ENCODE peak calls at places on chromosomes 2 and 18, in six cellular contexts. One of them, this sample, is unnamed.

GRCh38 chr2:118554616-118555015 is 292.8 kb downstream of the EN1 start:
- DNase-seq in DMS79: no peak
- DNase-seq in sciatic nerve: no peak
- DNase-seq in MCF 10A: peak; percentile 3
- DNase-seq in activated CD4-positive, alpha-beta T cell treated with anti-CD3 and anti-CD28 coated beads, Interleukin-2, amount 50 U/mL, for 48 hours: no peak
- DNase-seq in germinal center: no peak
- DNase-seq in this sample: no peak

GRCh38 chr2:143117225-143117624 is 12.0 kb upstream of the ARHGAP15 start:
- DNase-seq in activated CD4-positive, alpha-beta T cell treated with anti-CD3 and anti-CD28 coated beads, Interleukin-2, amount 50 U/mL, for 48 hours: no peak
- DNase-seq in germinal center: no peak
- DNase-seq in MCF 10A: no peak
- DNase-seq in DMS79: no peak
- DNase-seq in sciatic nerve: no peak
- DNase-seq in this sample: no peak

GRCh38 chr2:54858021-54858681 is 134.7 kb downstream of the EML6 start:
- DNase-seq in DMS79: no peak
- DNase-seq in sciatic nerve: no peak
- DNase-seq in activated CD4-positive, alpha-beta T cell treated with anti-CD3 and anti-CD28 coated beads, Interleukin-2, amount 50 U/mL, for 48 hours: no peak
- DNase-seq in MCF 10A: peak; percentile 83
- DNase-seq in germinal center: no peak
- DNase-seq in this sample: no peak

GRCh38 chr2:120398051-120398960 is 52.4 kb downstream of the INHBB start:
- DNase-seq in activated CD4-positive, alpha-beta T cell treated with anti-CD3 and anti-CD28 coated beads, Interleukin-2, amount 50 U/mL, for 48 hours: no peak
- DNase-seq in MCF 10A: peak; percentile 17
- DNase-seq in sciatic nerve: peak; percentile 41
- DNase-seq in germinal center: no peak
- DNase-seq in DMS79: no peak
- DNase-seq in this sample: no peak

GRCh38 chr2:39504790-39505335 is 67.8 kb upstream of the MAP4K3 start:
- DNase-seq in sciatic nerve: no peak
- DNase-seq in MCF 10A: peak; percentile 64
- DNase-seq in germinal center: no peak
- DNase-seq in activated CD4-positive, alpha-beta T cell treated with anti-CD3 and anti-CD28 coated beads, Interleukin-2, amount 50 U/mL, for 48 hours: no peak
- DNase-seq in DMS79: no peak
- DNase-seq in this sample: no peak

GRCh38 chr2:199463000-199463692 is 5.4 kb upstream of the SATB2 start:
- DNase-seq in DMS79: no peak
- DNase-seq in MCF 10A: peak; percentile 70
- DNase-seq in sciatic nerve: peak; percentile 91
- DNase-seq in germinal center: peak; percentile 73
- DNase-seq in activated CD4-positive, alpha-beta T cell treated with anti-CD3 and anti-CD28 coated beads, Interleukin-2, amount 50 U/mL, for 48 hours: peak; percentile 71
- DNase-seq in this sample: peak; percentile 95

GRCh38 chr2:193824474-193824873 is 1629.7 kb upstream of the TMEFF2 start:
- DNase-seq in activated CD4-positive, alpha-beta T cell treated with anti-CD3 and anti-CD28 coated beads, Interleukin-2, amount 50 U/mL, for 48 hours: no peak
- DNase-seq in germinal center: no peak
- DNase-seq in MCF 10A: peak; percentile 51
- DNase-seq in DMS79: no peak
- DNase-seq in sciatic nerve: no peak
- DNase-seq in this sample: no peak

GRCh38 chr2:159547031-159547430 is 69.3 kb downstream of the BAZ2B start:
- DNase-seq in activated CD4-positive, alpha-beta T cell treated with anti-CD3 and anti-CD28 coated beads, Interleukin-2, amount 50 U/mL, for 48 hours: no peak
- DNase-seq in germinal center: no peak
- DNase-seq in MCF 10A: no peak
- DNase-seq in DMS79: no peak
- DNase-seq in sciatic nerve: no peak
- DNase-seq in this sample: no peak

GRCh38 chr2:232352511-232353091 is 25.9 kb upstream of the ALPP start:
- DNase-seq in DMS79: no peak
- DNase-seq in germinal center: no peak
- DNase-seq in activated CD4-positive, alpha-beta T cell treated with anti-CD3 and anti-CD28 coated beads, Interleukin-2, amount 50 U/mL, for 48 hours: no peak
- DNase-seq in MCF 10A: no peak
- DNase-seq in sciatic nerve: peak; percentile 51
- DNase-seq in this sample: no peak

GRCh38 chr2:217987391-217987790 is 15.4 kb downstream of the TNS1 start:
- DNase-seq in activated CD4-positive, alpha-beta T cell treated with anti-CD3 and anti-CD28 coated beads, Interleukin-2, amount 50 U/mL, for 48 hours: no peak
- DNase-seq in sciatic nerve: peak; percentile 35
- DNase-seq in germinal center: no peak
- DNase-seq in DMS79: no peak
- DNase-seq in MCF 10A: no peak
- DNase-seq in this sample: no peak

GRCh38 chr18:45254683-45255082 is 360.6 kb upstream of the SLC14A2 start:
- DNase-seq in activated CD4-positive, alpha-beta T cell treated with anti-CD3 and anti-CD28 coated beads, Interleukin-2, amount 50 U/mL, for 48 hours: no peak
- DNase-seq in sciatic nerve: peak; percentile 77
- DNase-seq in DMS79: no peak
- DNase-seq in germinal center: no peak
- DNase-seq in MCF 10A: no peak
- DNase-seq in this sample: no peak

GRCh38 chr2:55923091-55923977 is at the start of gene EFEMP1:
- DNase-seq in MCF 10A: peak; percentile 83
- DNase-seq in activated CD4-positive, alpha-beta T cell treated with anti-CD3 and anti-CD28 coated beads, Interleukin-2, amount 50 U/mL, for 48 hours: peak; percentile 2
- DNase-seq in germinal center: no peak
- DNase-seq in DMS79: no peak
- DNase-seq in sciatic nerve: peak; percentile 86
- DNase-seq in this sample: peak; percentile 54

GRCh38 chr2:10912796-10913445 is 1.2 kb downstream of the KCNF1 start:
- DNase-seq in MCF 10A: no peak
- DNase-seq in DMS79: no peak
- DNase-seq in sciatic nerve: peak; percentile 36
- DNase-seq in germinal center: no peak
- DNase-seq in activated CD4-positive, alpha-beta T cell treated with anti-CD3 and anti-CD28 coated beads, Interleukin-2, amount 50 U/mL, for 48 hours: no peak
- DNase-seq in this sample: no peak

GRCh38 chr18:77103181-77103875 is 29.3 kb downstream of the MBP start:
- DNase-seq in sciatic nerve: no peak
- DNase-seq in DMS79: no peak
- DNase-seq in germinal center: no peak
- DNase-seq in activated CD4-positive, alpha-beta T cell treated with anti-CD3 and anti-CD28 coated beads, Interleukin-2, amount 50 U/mL, for 48 hours: no peak
- DNase-seq in MCF 10A: no peak
- DNase-seq in this sample: no peak

GRCh38 chr2:158745067-158745865 is 49.9 kb upstream of the DAPL1 start:
- DNase-seq in germinal center: no peak
- DNase-seq in sciatic nerve: peak; percentile 71
- DNase-seq in MCF 10A: peak; percentile 62
- DNase-seq in activated CD4-positive, alpha-beta T cell treated with anti-CD3 and anti-CD28 coated beads, Interleukin-2, amount 50 U/mL, for 48 hours: peak; percentile 38
- DNase-seq in DMS79: peak; percentile 26
- DNase-seq in this sample: peak; percentile 44

GRCh38 chr2:63055510-63056308 is 5.1 kb downstream of the OTX1 start:
- DNase-seq in MCF 10A: no peak
- DNase-seq in germinal center: no peak
- DNase-seq in DMS79: no peak
- DNase-seq in activated CD4-positive, alpha-beta T cell treated with anti-CD3 and anti-CD28 coated beads, Interleukin-2, amount 50 U/mL, for 48 hours: peak; percentile 23
- DNase-seq in sciatic nerve: peak; percentile 60
- DNase-seq in this sample: no peak

GRCh38 chr18:50817898-50818250 is 1.9 kb downstream of the MRO start:
- DNase-seq in MCF 10A: peak; percentile 49
- DNase-seq in activated CD4-positive, alpha-beta T cell treated with anti-CD3 and anti-CD28 coated beads, Interleukin-2, amount 50 U/mL, for 48 hours: no peak
- DNase-seq in sciatic nerve: no peak
- DNase-seq in germinal center: no peak
- DNase-seq in DMS79: no peak
- DNase-seq in this sample: no peak

GRCh38 chr2:54613794-54614257 is 109.6 kb upstream of the EML6 start:
- DNase-seq in germinal center: no peak
- DNase-seq in DMS79: no peak
- DNase-seq in activated CD4-positive, alpha-beta T cell treated with anti-CD3 and anti-CD28 coated beads, Interleukin-2, amount 50 U/mL, for 48 hours: no peak
- DNase-seq in sciatic nerve: no peak
- DNase-seq in MCF 10A: peak; percentile 64
- DNase-seq in this sample: no peak

GRCh38 chr2:226683196-226683595 is 116.4 kb downstream of the IRS1 start:
- DNase-seq in sciatic nerve: no peak
- DNase-seq in DMS79: no peak
- DNase-seq in germinal center: no peak
- DNase-seq in activated CD4-positive, alpha-beta T cell treated with anti-CD3 and anti-CD28 coated beads, Interleukin-2, amount 50 U/mL, for 48 hours: no peak
- DNase-seq in MCF 10A: peak; percentile 56
- DNase-seq in this sample: no peak

This sample was measured in HuH-7.5.